ENCODE peak calls at places on chromosomes 4 and X, in seven cellular contexts. F is H9, V is mesendoderm, K is neuronal stem cell, M is mesenchymal stem cell, U is IMR-90, J is H1. H is an unnamed sample.

GRCh38 chr4:3519468-3520264 is 12.6 kb downstream of the LRPAP1 start:
- DNase-seq in F (no peak), V (no peak), K (no peak), M (no peak), U (no peak), J (no peak), H (no peak)

GRCh38 chr4:107269175-107269574 is 233.1 kb upstream of the DKK2 start:
- DNase-seq in F (no peak), V (no peak), K (no peak), M (no peak), U (no peak), J (no peak), H (no peak)

GRCh38 chr4:61805979-61806378 is 605.9 kb downstream of the ADGRL3 start:
- DNase-seq in F (no peak), V (no peak), K (no peak), M (no peak), U (no peak), J (no peak), H (no peak)

GRCh38 chrX:45747905-45748304 is 547.2 kb upstream of the DIPK2B start:
- DNase-seq in F (no peak), V (no peak), K (no peak), M (no peak), U (no peak), J (no peak), H (peak; percentile 62)

GRCh38 chrX:108437789-108438623 is at the start of gene COL4A6:
- DNase-seq in F (peak; percentile 85), V (peak; percentile 77), K (peak; percentile 45), M (peak; percentile 37), U (no peak), J (peak; percentile 77), H (no peak)

GRCh38 chr4:139175647-139176298 is 1.2 kb downstream of the ELF2 start:
- DNase-seq in F (no peak), V (no peak), K (no peak), M (no peak), U (peak; percentile 41), J (no peak), H (peak; percentile 30)

GRCh38 chrX:111352424-111352823 is 59.6 kb downstream of the DCX start:
- DNase-seq in F (no peak), V (no peak), K (no peak), M (peak; percentile 80), U (no peak), J (no peak), H (no peak)

GRCh38 chr4:102868153-102868781 is 525 bp upstream of the CISD2 start:
- DNase-seq in F (no peak), V (no peak), K (no peak), M (no peak), U (no peak), J (no peak), H (no peak)

GRCh38 chr4:8913121-8913857 is 41.6 kb upstream of the HMX1 start:
- DNase-seq in F (no peak), V (no peak), K (no peak), M (no peak), U (no peak), J (peak; percentile 41), H (no peak)

GRCh38 chr4:878796-879729 is 53.1 kb downstream of the GAK start:
- DNase-seq in F (no peak), V (no peak), K (no peak), M (no peak), U (no peak), J (no peak), H (no peak)

GRCh38 chrX:136168929-136169735 is 21.8 kb downstream of the FHL1 start:
- DNase-seq in F (peak; percentile 71), V (peak; percentile 95), K (peak; percentile 63), M (peak; percentile 97), U (peak; percentile 97), J (peak; percentile 43), H (peak; percentile 90)

GRCh38 chr4:173370130-173370476 is 651 bp upstream of the SAP30 start:
- DNase-seq in F (no peak), V (no peak), K (no peak), M (no peak), U (no peak), J (peak; percentile 52), H (no peak)

GRCh38 chrX:17412692-17413091 is 37.7 kb downstream of the NHS start:
- DNase-seq in F (no peak), V (no peak), K (no peak), M (peak; percentile 14), U (peak; percentile 87), J (no peak), H (peak; percentile 76)

GRCh38 chr4:7389101-7389701 is 45.5 kb downstream of the PSAPL1 start:
- DNase-seq in F (peak; percentile 20), V (no peak), K (no peak), M (no peak), U (no peak), J (peak; percentile 38), H (no peak)

GRCh38 chr4:165700855-165701254 is 172.2 kb upstream of the TLL1 start:
- DNase-seq in F (peak; percentile 50), V (peak; percentile 74), K (no peak), M (no peak), U (no peak), J (no peak), H (no peak)

GRCh38 chrX:46165866-46166265 is 379.4 kb downstream of the ZNF674 start:
- DNase-seq in F (no peak), V (no peak), K (no peak), M (no peak), U (no peak), J (no peak), H (no peak)

GRCh38 chrX:120271218-120271617 is 20.6 kb downstream of the ZBTB33 start:
- DNase-seq in F (no peak), V (no peak), K (no peak), M (no peak), U (no peak), J (no peak), H (no peak)

GRCh38 chr4:102438873-102439614 is 62.1 kb upstream of the NFKB1 start:
- DNase-seq in F (no peak), V (peak; percentile 54), K (no peak), M (peak; percentile 98), U (peak; percentile 93), J (no peak), H (no peak)

GRCh38 chrX:17475820-17476219 is 100.8 kb downstream of the NHS start:
- DNase-seq in F (no peak), V (no peak), K (no peak), M (no peak), U (no peak), J (no peak), H (no peak)

GRCh38 chr4:138952405-138952804 is 63.2 kb upstream of the NOCT start:
- DNase-seq in F (no peak), V (no peak), K (no peak), M (no peak), U (peak; percentile 23), J (peak; percentile 17), H (peak; percentile 62)

GRCh38 chr4:94550352-94550751 is 98.6 kb downstream of the PDLIM5 start:
- DNase-seq in F (no peak), V (no peak), K (no peak), M (no peak), U (no peak), J (no peak), H (no peak)

GRCh38 chrX:153622661-153623309 is 23.8 kb upstream of the CCNQ start:
- DNase-seq in F (no peak), V (no peak), K (no peak), M (no peak), U (peak; percentile 3), J (no peak), H (no peak)

GRCh38 chrX:26470946-26471345 is 255.0 kb downstream of the MAGEB5 start:
- DNase-seq in F (no peak), V (no peak), K (no peak), M (no peak), U (no peak), J (no peak), H (no peak)

DNA sequence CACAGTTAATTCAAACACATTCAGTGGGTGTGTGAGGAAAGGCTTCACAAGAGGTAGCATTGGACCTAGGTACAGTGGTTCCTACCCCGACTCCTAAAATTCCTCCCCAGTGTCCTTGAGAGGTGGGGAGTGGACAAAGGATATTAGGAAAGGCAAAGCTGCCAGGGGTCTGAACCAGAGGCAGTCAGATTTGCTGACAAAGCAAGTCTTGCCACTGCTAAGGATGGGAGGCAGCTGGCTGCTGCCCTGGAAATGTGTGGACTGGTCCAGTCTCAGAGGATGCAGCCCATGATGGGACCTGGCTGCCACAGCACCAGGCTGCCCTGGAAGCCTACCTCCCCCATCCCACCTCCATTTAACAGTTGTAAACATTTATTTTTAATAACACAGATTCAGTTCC is 4.1 kb upstream of the PHF8 start:
- DNase-seq in F (peak; percentile 26), V (no peak), K (no peak), M (no peak), U (no peak), J (no peak), H (no peak)
- H2BK120ac ChIP-seq in F (no peak overlapping the region), V (no peak overlapping the region), K (no peak overlapping the region), M (no peak overlapping the region), U (no peak overlapping the region), J (no peak overlapping the region), H (no peak overlapping the region)

GRCh38 chr4:177246636-177247584 is 62.8 kb upstream of the NEIL3 start:
- DNase-seq in F (no peak), V (no peak), K (no peak), M (peak; percentile 23), U (peak; percentile 80), J (no peak), H (no peak)
- H3K18ac ChIP-seq in F (no peak overlapping the region), V (no peak overlapping the region), K (no peak overlapping the region), M (no peak overlapping the region), U (peak overlapping the region; percentile 52), J (no peak overlapping the region), H (no peak overlapping the region)

GRCh38 chrX:39639871-39640270 is 457.9 kb downstream of the BCOR start:
- DNase-seq in F (no peak), V (no peak), K (no peak), M (peak; percentile 43), U (no peak), J (no peak), H (no peak)

GRCh38 chrX:39642071-39642470 is 455.7 kb downstream of the BCOR start:
- DNase-seq in F (no peak), V (no peak), K (no peak), M (no peak), U (no peak), J (no peak), H (no peak)

GRCh38 chrX:39645059-39645895 is 452.5 kb downstream of the BCOR start:
- DNase-seq in F (no peak), V (peak; percentile 51), K (no peak), M (peak; percentile 84), U (peak; percentile 59), J (no peak), H (no peak)

GRCh38 chrX:39640866-39641265 is 456.9 kb downstream of the BCOR start:
- DNase-seq in F (no peak), V (no peak), K (no peak), M (no peak), U (no peak), J (no peak), H (no peak)

GRCh38 chrX:39643533-39643932 is 454.2 kb downstream of the BCOR start:
- DNase-seq in F (no peak), V (no peak), K (no peak), M (no peak), U (no peak), J (no peak), H (no peak)
- H2BK120ac ChIP-seq in F (no peak overlapping the region), V (no peak overlapping the region), K (no peak overlapping the region), M (no peak overlapping the region), U (no peak overlapping the region), J (no peak overlapping the region), H (no peak overlapping the region)

DNA sequence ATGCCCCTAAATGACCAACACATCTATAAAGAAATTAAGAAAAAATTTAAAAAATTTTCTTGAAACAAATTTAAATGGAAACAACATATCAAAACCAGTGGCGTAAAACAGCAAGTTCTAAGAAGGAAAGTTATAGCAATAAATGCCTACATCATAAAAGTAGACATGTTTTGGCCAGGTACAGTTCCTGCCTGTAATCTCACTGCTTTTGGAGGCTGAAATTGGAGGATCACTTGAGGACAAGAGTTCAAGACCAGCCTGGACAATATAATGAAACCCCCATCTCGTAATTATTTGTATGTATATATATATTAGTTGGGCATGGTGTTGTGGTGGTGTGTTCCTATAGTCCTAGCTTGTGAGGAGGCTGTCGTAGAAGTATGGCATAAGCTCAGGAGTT is 672.4 kb upstream of the GRID2 start:
- DNase-seq in F (no peak), V (no peak), K (no peak), M (no peak), U (no peak), J (no peak), H (no peak)
- H3K18ac ChIP-seq in F (no peak overlapping the region), V (no peak overlapping the region), K (no peak overlapping the region), M (no peak overlapping the region), U (no peak overlapping the region), J (no peak overlapping the region), H (no peak overlapping the region)

H was measured in trophoblast cell.